ENCODE peak calls at places on chromosome 2, in five cellular contexts. B, F, W, T and Q are unnamed samples.

GRCh38 chr2:75403991-75404428 is 156.7 kb downstream of the EVA1A start:
- DNase-seq in T (peak), W (peak), F (peak), B (no peak), Q (peak)

GRCh38 chr2:49262815-49263560 is 108.7 kb upstream of the FSHR start:
- DNase-seq in T (no peak), W (no peak), B (peak), F (no peak), Q (no peak)

GRCh38 chr2:54042341-54042740 is 71.5 kb upstream of the PSME4 start:
- DNase-seq in W (peak), F (no peak), T (no peak), B (no peak), Q (no peak)

GRCh38 chr2:26692814-26693286 is 328 bp downstream of the KCNK3 start:
- DNase-seq in T (peak), B (peak), F (no peak), W (peak), Q (no peak)

GRCh38 chr2:60957643-60958042 is 59.9 kb upstream of the PEX13 start:
- DNase-seq in B (no peak), W (no peak), T (no peak), F (no peak), Q (no peak)

GRCh38 chr2:134331081-134331480 is 77.2 kb downstream of the MGAT5 start:
- DNase-seq in W (no peak), B (no peak), F (no peak), T (no peak), Q (no peak)

GRCh38 chr2:186887107-186888090 is 38.4 kb upstream of the ZSWIM2 start:
- DNase-seq in F (no peak), W (peak), T (no peak), B (no peak), Q (peak)

GRCh38 chr2:174663572-174663971 is 66.0 kb upstream of the WIPF1 start:
- DNase-seq in T (no peak), B (no peak), F (no peak), W (no peak), Q (no peak)

GRCh38 chr2:85470850-85471800 is 52.6 kb downstream of the SH2D6 start:
- DNase-seq in F (no peak), B (no peak), W (no peak), T (no peak), Q (no peak)

GRCh38 chr2:30269771-30270145 is 38.4 kb downstream of the LBH start:
- DNase-seq in T (no peak), B (peak), F (no peak), W (no peak), Q (no peak)

GRCh38 chr2:164903214-164903613 is 52.1 kb downstream of the SLC38A11 start:
- DNase-seq in W (peak), B (no peak), T (peak), F (peak), Q (no peak)

GRCh38 chr2:50444286-50444685 is 587.6 kb downstream of the NRXN1 start:
- DNase-seq in W (no peak), F (peak), T (peak), B (no peak), Q (no peak)

GRCh38 chr2:72041638-72042111 is 106.0 kb downstream of the CYP26B1 start:
- DNase-seq in B (no peak), T (no peak), W (no peak), F (no peak), Q (no peak)

GRCh38 chr2:74440005-74440377 is 1.7 kb downstream of the RTKN start:
- DNase-seq in T (no peak), W (peak), F (no peak), B (no peak), Q (no peak)

GRCh38 chr2:10828346-10828745 is 15.8 kb upstream of the PDIA6 start:
- DNase-seq in T (no peak), B (no peak), W (no peak), F (no peak), Q (no peak)

GRCh38 chr2:46800625-46801024 is 115.0 kb downstream of the MCFD2 start:
- DNase-seq in B (peak), F (no peak), W (no peak), T (no peak), Q (no peak)

GRCh38 chr2:71882949-71883472 is 264.7 kb downstream of the CYP26B1 start:
- DNase-seq in W (peak), T (no peak), F (no peak), B (peak), Q (no peak)

GRCh38 chr2:217151509-217152206 is 291.8 kb upstream of the TNP1 start:
- DNase-seq in W (no peak), T (no peak), B (no peak), F (no peak), Q (no peak)

GRCh38 chr2:176461098-176461497 is 191.9 kb downstream of the MTX2 start:
- DNase-seq in B (no peak), F (no peak), T (no peak), W (no peak), Q (no peak)

GRCh38 chr2:12684471-12684936 is 32.2 kb upstream of the TRIB2 start:
- DNase-seq in T (no peak), W (peak), B (no peak), F (no peak), Q (no peak)

GRCh38 chr2:1728821-1729220 is 15.5 kb downstream of the PXDN start:
- DNase-seq in B (peak), T (no peak), F (no peak), W (peak), Q (no peak)

GRCh38 chr2:729363-729762 is 52.2 kb upstream of the TMEM18 start:
- DNase-seq in T (no peak), B (no peak), W (no peak), F (no peak), Q (no peak)

GRCh38 chr2:226420646-226421045 is 379.0 kb downstream of the IRS1 start:
- DNase-seq in B (no peak), W (no peak), T (no peak), F (no peak), Q (no peak)

GRCh38 chr2:7812231-7812995 is 869.4 kb upstream of the ID2 start:
- DNase-seq in F (peak), B (no peak), W (peak), T (no peak), Q (no peak)